ENCODE peak calls at places on chromosomes 6 and 20, in six cellular contexts. J is A172, Q is Daoy, H is T follicular helper cell, L is NCI-H524, I is type B pancreatic cell. F is an unnamed sample.

GRCh38 chr6:12733876-12734275 is 17.3 kb downstream of the PHACTR1 start:
- DNase-seq in H (no peak), J (no peak), Q (no peak), L (no peak), I (no peak), F (no peak)

GRCh38 chr6:8879334-8879733 is 444.0 kb upstream of the SLC35B3 start:
- DNase-seq in L (no peak), I (no peak), J (peak; percentile 8), Q (peak; percentile 50), H (no peak), F (no peak)

GRCh38 chr20:577167-577791 is 32.8 kb downstream of the TCF15 start:
- DNase-seq in Q (peak; percentile 42), L (peak; percentile 98), H (no peak), J (peak; percentile 16), I (no peak), F (no peak)

GRCh38 chr6:26302941-26303559 is 61.9 kb upstream of the BTN3A2 start:
- DNase-seq in H (no peak), Q (no peak), L (no peak), I (no peak), J (no peak), F (no peak)

GRCh38 chr6:161836643-161837448 is 563.0 kb upstream of the AGPAT4 start:
- DNase-seq in Q (no peak), I (no peak), J (no peak), L (no peak), H (no peak), F (no peak)

GRCh38 chr6:134674562-134674961 is 275.3 kb downstream of the ALDH8A1 start:
- DNase-seq in I (no peak), Q (no peak), J (no peak), L (no peak), H (no peak), F (no peak)

GRCh38 chr6:35311390-35312075 is 13.9 kb downstream of the DEF6 start:
- DNase-seq in H (peak; percentile 39), I (no peak), J (no peak), L (no peak), Q (no peak), F (no peak)

GRCh38 chr6:134168580-134169223 is 116.3 kb upstream of the SLC2A12 start:
- DNase-seq in L (no peak), Q (no peak), H (no peak), I (no peak), J (no peak), F (no peak)

GRCh38 chr6:170227521-170227983 is 63.3 kb downstream of the DLL1 start:
- DNase-seq in H (no peak), J (peak; percentile 64), Q (peak; percentile 79), I (no peak), L (no peak), F (no peak)

GRCh38 chr6:140766999-140767398 is 1365.7 kb upstream of the GJE1 start:
- DNase-seq in J (no peak), Q (no peak), L (no peak), I (no peak), H (no peak), F (no peak)

GRCh38 chr6:138405816-138406403 is 1.9 kb downstream of the HEBP2 start:
- DNase-seq in L (no peak), H (no peak), J (no peak), Q (no peak), I (no peak), F (no peak)

GRCh38 chr20:5135363-5136012 is 8.7 kb downstream of the CDS2 start:
- DNase-seq in J (no peak), I (no peak), H (no peak), Q (no peak), L (no peak), F (no peak)

GRCh38 chr20:10113746-10114145 is 79.0 kb downstream of the ANKEF1 start:
- DNase-seq in H (no peak), Q (peak; percentile 63), L (no peak), J (no peak), I (no peak), F (no peak)

GRCh38 chr6:28657756-28658465 is 132.2 kb downstream of the GPX5 start:
- DNase-seq in Q (peak; percentile 71), J (peak; percentile 59), H (peak; percentile 8), I (no peak), L (peak; percentile 42), F (peak; percentile 83)

GRCh38 chr6:140462495-140463311 is 1088.3 kb upstream of the CITED2 start:
- DNase-seq in H (no peak), L (no peak), I (no peak), Q (no peak), J (peak; percentile 57), F (peak; percentile 39)

GRCh38 chr20:7627734-7628663 is 312.3 kb downstream of the HAO1 start:
- DNase-seq in Q (no peak), H (no peak), L (no peak), J (no peak), I (no peak), F (no peak)

GRCh38 chr6:53436904-53437303 is 88.2 kb upstream of the ELOVL5 start:
- DNase-seq in I (no peak), L (no peak), Q (no peak), J (no peak), H (no peak), F (no peak)

GRCh38 chr6:168126566-168127383 is 47.8 kb upstream of the FRMD1 start:
- DNase-seq in Q (no peak), L (no peak), J (no peak), I (peak; percentile 55), H (no peak), F (peak; percentile 3)

GRCh38 chr20:49928411-49929141 is 7.6 kb upstream of the RNF114 start:
- DNase-seq in Q (peak; percentile 83), J (peak; percentile 84), H (peak; percentile 66), L (peak; percentile 31), I (no peak), F (peak; percentile 85)

GRCh38 chr6:139778688-139779087 is 404.2 kb upstream of the CITED2 start:
- DNase-seq in L (peak; percentile 33), J (peak; percentile 45), I (no peak), H (no peak), Q (peak; percentile 34), F (no peak)

GRCh38 chr20:16397053-16397452 is 176.2 kb downstream of the KIF16B start:
- DNase-seq in L (no peak), H (no peak), J (no peak), Q (no peak), I (no peak), F (no peak)

GRCh38 chr6:136693090-136693489 is 99.2 kb downstream of the MAP3K5 start:
- DNase-seq in J (no peak), L (no peak), I (no peak), Q (no peak), H (no peak), F (no peak)

GRCh38 chr20:57911512-57912226 is 201.9 kb upstream of the PMEPA1 start:
- DNase-seq in I (no peak), L (no peak), H (no peak), Q (no peak), J (no peak), F (no peak)

GRCh38 chr6:9516207-9516606 is 898.7 kb downstream of the TFAP2A start:
- DNase-seq in H (no peak), J (peak; percentile 90), I (no peak), L (no peak), Q (peak; percentile 93), F (peak; percentile 17)

GRCh38 chr6:158938220-158938619 is 61.8 kb downstream of the RSPH3 start:
- DNase-seq in I (no peak), Q (no peak), L (no peak), H (no peak), J (no peak), F (no peak)

GRCh38 chr6:168302534-168302933 is 17.0 kb downstream of the DACT2 start:
- DNase-seq in Q (no peak), H (no peak), L (no peak), J (no peak), I (no peak), F (peak; percentile 50)

GRCh38 chr6:156687875-156688549 is 89.2 kb upstream of the ARID1B start:
- DNase-seq in I (no peak), J (no peak), H (no peak), L (no peak), Q (peak; percentile 31), F (peak; percentile 51)

GRCh38 chr6:41039060-41039998 is at the start of gene UNC5CL:
- DNase-seq in H (peak; percentile 27), L (no peak), Q (peak; percentile 39), J (peak; percentile 33), I (no peak), F (peak; percentile 88)

GRCh38 chr20:63610581-63611435 is 16.1 kb downstream of the GMEB2 start:
- DNase-seq in J (no peak), L (no peak), H (no peak), Q (no peak), I (no peak), F (no peak)

GRCh38 chr6:31922942-31923341 is 4.6 kb upstream of the C2 start:
- DNase-seq in J (no peak), L (no peak), Q (no peak), I (no peak), H (no peak), F (peak; percentile 52)

GRCh38 chr6:34150766-34151165 is 4.9 kb upstream of the GRM4 start:
- DNase-seq in J (no peak), H (no peak), L (no peak), Q (no peak), I (no peak), F (no peak)

GRCh38 chr20:34312024-34312460 is 8.9 kb upstream of the AHCY start:
- DNase-seq in Q (no peak), J (no peak), I (no peak), L (no peak), H (no peak), F (no peak)

GRCh38 chr6:49634811-49635159 is 1.9 kb downstream of the RHAG start:
- DNase-seq in I (no peak), H (no peak), L (no peak), J (no peak), Q (no peak), F (no peak)

F was measured in iPS-NIHi11.